ENCODE peak calls at places on chromosomes 11 and 22, in four cellular contexts. N, W, F and X are unnamed samples.

GRCh38 chr11:62599909-62600308 is 1.8 kb downstream of the MTA2 start:
- DNase-seq in N (no peak), W (no peak), F (no peak), X (peak; percentile 21)

GRCh38 chr22:26585104-26585790 is 4.7 kb downstream of the TPST2 start:
- DNase-seq in N (no peak), W (peak; percentile 60), F (peak; percentile 81), X (peak; percentile 74)

GRCh38 chr11:103926990-103927389 is 109.5 kb upstream of the DDI1 start:
- DNase-seq in N (no peak), W (no peak), F (no peak), X (no peak)

GRCh38 chr11:20050551-20051333 is 109.5 kb downstream of the DBX1 start:
- DNase-seq in N (no peak), W (no peak), F (no peak), X (no peak)

GRCh38 chr11:14422052-14422813 is 63.2 kb upstream of the RRAS2 start:
- DNase-seq in N (no peak), W (peak; percentile 92), F (peak; percentile 97), X (peak; percentile 94)

GRCh38 chr22:29744902-29745301 is 21.9 kb downstream of the ZMAT5 start:
- DNase-seq in N (no peak), W (no peak), F (no peak), X (no peak)

GRCh38 chr11:33670250-33671011 is 30.2 kb downstream of the C11orf91 start:
- DNase-seq in N (no peak), W (no peak), F (peak; percentile 33), X (no peak)

GRCh38 chr22:21593406-21594232 is 26.1 kb downstream of the UBE2L3 start:
- DNase-seq in N (no peak), W (no peak), F (peak; percentile 24), X (no peak)

GRCh38 chr11:64204080-64204440 is 2.5 kb upstream of the FERMT3 start:
- DNase-seq in N (no peak), W (peak; percentile 36), F (no peak), X (no peak)

GRCh38 chr22:36768141-36768540 is 7.8 kb downstream of the IFT27 start:
- DNase-seq in N (no peak), W (no peak), F (no peak), X (no peak)

GRCh38 chr11:122159173-122159701 is 43.2 kb upstream of the BLID start:
- DNase-seq in N (no peak), W (peak; percentile 50), F (peak; percentile 75), X (no peak)

GRCh38 chr11:128524172-128524571 is 63.2 kb downstream of the ETS1 start:
- DNase-seq in N (no peak), W (no peak), F (no peak), X (no peak)

GRCh38 chr22:31737932-31738331 is 12.0 kb downstream of the PRR14L start:
- DNase-seq in N (no peak), W (no peak), F (no peak), X (no peak)

GRCh38 chr11:66546368-66546965 is at the start of gene ACTN3:
- DNase-seq in N (no peak), W (peak; percentile 71), F (no peak), X (peak; percentile 74)

GRCh38 chr22:35043251-35043931 is 22.6 kb upstream of the ISX start:
- DNase-seq in N (no peak), W (no peak), F (peak; percentile 18), X (no peak)

GRCh38 chr22:23913306-23913660 is 19.1 kb downstream of the MIF start:
- DNase-seq in N (no peak), W (no peak), F (no peak), X (no peak)

GRCh38 chr11:106467486-106467885 is 390.0 kb downstream of the AASDHPPT start:
- DNase-seq in N (no peak), W (no peak), F (no peak), X (no peak)

GRCh38 chr22:30876925-30877553 is 91.5 kb downstream of the MORC2 start:
- DNase-seq in N (no peak), W (peak; percentile 68), F (no peak), X (peak; percentile 40)

GRCh38 chr22:49947296-49947622 is 13.3 kb upstream of the PIM3 start:
- DNase-seq in N (no peak), W (no peak), F (no peak), X (no peak)

GRCh38 chr22:49949914-49950292 is 10.7 kb upstream of the PIM3 start:
- DNase-seq in N (no peak), W (no peak), F (no peak), X (no peak)

GRCh38 chr22:49948116-49948515 is 12.5 kb upstream of the PIM3 start:
- DNase-seq in N (no peak), W (no peak), F (no peak), X (no peak)

GRCh38 chr22:49948958-49949913 is 11.3 kb upstream of the PIM3 start:
- DNase-seq in N (no peak), W (no peak), F (peak; percentile 76), X (no peak)

GRCh38 chr22:49948573-49948957 is 12.0 kb upstream of the PIM3 start:
- DNase-seq in N (no peak), W (no peak), F (no peak), X (no peak)
- H3K4me1 ChIP-seq in N (peaks cover 13% of the 10 kb centered on the region), W (peaks cover 6% of the 10 kb centered on the region), F (peaks cover 42% of the 10 kb centered on the region), X (no peaks in the 10 kb centered on the region)

GRCh38 chr11:7421136-7421535 is 64.2 kb upstream of the OLFML1 start:
- DNase-seq in N (no peak), W (no peak), F (no peak), X (no peak)
- H3K27ac ChIP-seq in N (no peak overlapping the region), W (no peak overlapping the region), F (no peak overlapping the region), X (no peak overlapping the region)

GRCh38 chr11:99069831-99070444 is 49.2 kb downstream of the CNTN5 start:
- DNase-seq in N (no peak), W (peak; percentile 27), F (peak; percentile 39), X (peak; percentile 66)
- H3K9me3 ChIP-seq in N (no peaks in the 10 kb centered on the region), W (no peaks in the 10 kb centered on the region), F (no peaks in the 10 kb centered on the region), X (no peaks in the 10 kb centered on the region)

GRCh38 chr22:44391481-44392445 is 79.0 kb upstream of the SHISAL1 start:
- DNase-seq in N (no peak), W (peak; percentile 21), F (peak; percentile 5), X (peak; percentile 20)
- H3K4me1 ChIP-seq in N (no peaks in the 10 kb centered on the region), W (no peaks in the 10 kb centered on the region), F (peaks cover 12% of the 10 kb centered on the region), X (no peaks in the 10 kb centered on the region)

GRCh38 chr11:125170001-125170405 is 5.5 kb downstream of the PKNOX2 start:
- DNase-seq in N (no peak), W (no peak), F (no peak), X (no peak)

GRCh38 chr11:125167292-125167953 is 2.9 kb downstream of the PKNOX2 start:
- DNase-seq in N (no peak), W (peak; percentile 87), F (no peak), X (peak; percentile 83)

GRCh38 chr11:125167954-125168821 is 3.6 kb downstream of the PKNOX2 start:
- DNase-seq in N (no peak), W (no peak), F (no peak), X (no peak)

GRCh38 chr11:125170406-125171031 is 6.0 kb downstream of the PKNOX2 start:
- DNase-seq in N (no peak), W (peak; percentile 87), F (no peak), X (peak; percentile 79)

DNA sequence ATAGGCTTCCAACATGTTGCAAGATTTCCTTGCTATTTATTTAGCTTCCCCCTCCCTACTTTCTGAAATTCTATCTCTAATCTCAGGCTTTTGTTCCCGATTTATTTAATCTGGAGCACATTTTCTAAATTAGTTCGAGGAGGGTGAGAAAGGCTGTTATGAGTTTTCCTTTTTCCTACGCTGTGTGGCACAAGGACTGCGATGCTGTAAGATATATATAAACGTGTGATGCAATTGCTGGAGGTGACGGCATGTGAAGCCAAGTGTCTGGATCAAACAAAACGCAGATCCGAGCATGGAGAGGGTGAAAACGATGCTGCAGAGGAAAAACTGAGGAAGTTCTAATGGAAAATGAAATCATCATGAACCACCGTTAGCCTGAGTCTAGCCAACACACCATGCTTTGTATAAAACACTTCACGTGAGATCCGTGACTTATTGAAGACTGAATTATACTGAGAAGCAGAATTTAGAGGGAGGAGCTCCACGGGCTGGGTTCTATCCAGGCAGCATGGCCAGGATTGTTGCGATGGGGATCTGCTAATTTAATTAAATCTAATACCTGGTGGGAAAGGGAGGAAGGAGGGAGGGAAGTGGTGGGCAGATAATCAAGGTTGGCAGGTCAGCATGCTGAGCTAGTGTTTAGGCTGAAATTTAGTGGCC is 4.5 kb downstream of the PKNOX2 start:
- DNase-seq in N (no peak), W (no peak), F (no peak), X (no peak)
- H3K27ac ChIP-seq in N (no peak overlapping the region), W (no peak overlapping the region), F (no peak overlapping the region), X (peak overlapping the region; percentile 66)

GRCh38 chr11:29184939-29185890 is 831.6 kb downstream of the KCNA4 start:
- DNase-seq in N (no peak), W (no peak), F (peak; percentile 66), X (no peak)
- H3K9me3 ChIP-seq in N (no peaks in the 10 kb centered on the region), W (no peaks in the 10 kb centered on the region), F (no peaks in the 10 kb centered on the region), X (peaks cover 1% of the 10 kb centered on the region)

DNA sequence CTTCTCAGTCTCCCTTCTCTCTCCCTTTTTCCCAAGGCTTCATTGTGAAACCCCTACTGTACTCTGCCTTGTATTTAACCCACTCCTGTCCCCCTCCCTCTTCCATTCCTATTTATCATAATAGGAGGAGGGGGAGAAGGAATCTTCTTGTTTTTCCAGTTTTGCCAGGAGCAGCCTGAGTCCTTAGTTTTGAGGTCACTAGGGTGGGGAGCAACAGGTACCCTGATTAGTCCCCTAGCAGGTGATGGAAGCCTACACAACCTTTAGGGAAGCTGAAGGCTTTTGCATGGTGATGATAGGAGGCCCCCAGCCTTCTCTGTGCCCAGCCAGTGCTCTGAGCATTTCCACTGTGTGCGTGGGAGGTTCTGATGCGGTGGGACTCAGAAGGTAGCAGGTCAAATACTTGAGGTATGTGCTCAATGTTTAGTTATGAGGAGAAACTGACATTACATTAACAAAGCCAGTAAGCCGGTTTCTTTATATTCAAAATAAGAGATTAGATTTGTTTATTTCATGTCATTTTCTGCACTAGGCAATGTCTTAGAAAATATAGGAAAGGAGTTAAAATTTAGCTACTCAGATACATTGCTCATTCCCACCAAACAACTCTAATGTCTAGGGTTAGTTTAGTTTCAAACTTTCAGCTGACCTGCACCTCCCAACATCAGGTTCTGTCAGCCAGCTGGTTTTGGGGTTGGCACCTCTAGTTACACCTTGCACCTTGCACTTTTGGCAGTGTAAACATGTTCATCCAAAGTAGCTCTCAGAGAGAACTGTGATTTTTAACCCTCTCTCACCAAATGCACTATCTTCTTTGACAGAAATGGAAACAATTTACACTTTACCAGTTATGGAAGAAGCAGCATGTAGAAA is 26.0 kb downstream of the PARVA start:
- DNase-seq in N (no peak), W (no peak), F (no peak), X (no peak)
- H3K4me1 ChIP-seq in N (no peaks in the 10 kb centered on the region), W (peaks cover 28% of the 10 kb centered on the region), F (peaks cover 7% of the 10 kb centered on the region), X (peaks cover 3% of the 10 kb centered on the region)

GRCh38 chr22:28053871-28054621 is 135.0 kb upstream of the PITPNB start:
- DNase-seq in N (no peak), W (no peak), F (peak; percentile 6), X (no peak)
- H3K27ac ChIP-seq in N (no peak overlapping the region), W (no peak overlapping the region), F (no peak overlapping the region), X (no peak overlapping the region)